ENCODE peak calls at places on chromosomes 16 and 17, in ten cellular contexts. One of them, this sample, is unnamed.

GRCh38 chr17:18966831-18967624 is 15.1 kb downstream of the SLC5A10 start:
- DNase-seq in RKO: no peak
- DNase-seq in HTR-8/SVneo: peak; percentile 49
- DNase-seq in lung: no peak
- DNase-seq in GM20000: no peak
- DNase-seq in activated naive CD4-positive, alpha-beta T cell treated with anti-CD3 and anti-CD28 coated beads for 36 hours: no peak
- DNase-seq in tibial nerve: no peak
- DNase-seq in NCI-H2081: peak; percentile 0
- DNase-seq in dorsolateral prefrontal cortex: no peak
- DNase-seq in H54: no peak
- DNase-seq in this sample: no peak

GRCh38 chr17:65169691-65170090 is 32.5 kb downstream of the RGS9 start:
- DNase-seq in RKO: no peak
- DNase-seq in HTR-8/SVneo: no peak
- DNase-seq in lung: no peak
- DNase-seq in GM20000: no peak
- DNase-seq in activated naive CD4-positive, alpha-beta T cell treated with anti-CD3 and anti-CD28 coated beads for 36 hours: no peak
- DNase-seq in tibial nerve: no peak
- DNase-seq in NCI-H2081: no peak
- DNase-seq in dorsolateral prefrontal cortex: no peak
- DNase-seq in H54: no peak
- DNase-seq in this sample: no peak

GRCh38 chr17:50575581-50576210 is 15.2 kb downstream of the CACNA1G start:
- DNase-seq in RKO: no peak
- DNase-seq in HTR-8/SVneo: no peak
- DNase-seq in lung: no peak
- DNase-seq in GM20000: no peak
- DNase-seq in activated naive CD4-positive, alpha-beta T cell treated with anti-CD3 and anti-CD28 coated beads for 36 hours: no peak
- DNase-seq in tibial nerve: no peak
- DNase-seq in NCI-H2081: no peak
- DNase-seq in dorsolateral prefrontal cortex: no peak
- DNase-seq in H54: no peak
- DNase-seq in this sample: no peak

GRCh38 chr17:71764507-71764906 is 356.3 kb upstream of the SOX9 start:
- DNase-seq in RKO: peak; percentile 8
- DNase-seq in HTR-8/SVneo: no peak
- DNase-seq in lung: no peak
- DNase-seq in GM20000: peak; percentile 2
- DNase-seq in activated naive CD4-positive, alpha-beta T cell treated with anti-CD3 and anti-CD28 coated beads for 36 hours: no peak
- DNase-seq in tibial nerve: no peak
- DNase-seq in NCI-H2081: peak; percentile 5
- DNase-seq in dorsolateral prefrontal cortex: no peak
- DNase-seq in H54: peak; percentile 15
- DNase-seq in this sample: no peak

GRCh38 chr16:49858200-49859129 is 2.6 kb upstream of the ZNF423 start:
- DNase-seq in RKO: no peak
- DNase-seq in HTR-8/SVneo: no peak
- DNase-seq in lung: peak; percentile 37
- DNase-seq in GM20000: peak; percentile 65
- DNase-seq in activated naive CD4-positive, alpha-beta T cell treated with anti-CD3 and anti-CD28 coated beads for 36 hours: peak; percentile 55
- DNase-seq in tibial nerve: peak; percentile 29
- DNase-seq in NCI-H2081: no peak
- DNase-seq in dorsolateral prefrontal cortex: no peak
- DNase-seq in H54: no peak
- DNase-seq in this sample: no peak

GRCh38 chr16:29761882-29762281 is 16.1 kb upstream of the C16orf54 start:
- DNase-seq in RKO: no peak
- DNase-seq in HTR-8/SVneo: no peak
- DNase-seq in lung: no peak
- DNase-seq in GM20000: no peak
- DNase-seq in activated naive CD4-positive, alpha-beta T cell treated with anti-CD3 and anti-CD28 coated beads for 36 hours: no peak
- DNase-seq in tibial nerve: no peak
- DNase-seq in NCI-H2081: no peak
- DNase-seq in dorsolateral prefrontal cortex: no peak
- DNase-seq in H54: no peak
- DNase-seq in this sample: no peak

GRCh38 chr17:8080208-8080798 is 7.2 kb downstream of the ALOX12B start:
- DNase-seq in RKO: peak; percentile 45
- DNase-seq in HTR-8/SVneo: no peak
- DNase-seq in lung: no peak
- DNase-seq in GM20000: no peak
- DNase-seq in activated naive CD4-positive, alpha-beta T cell treated with anti-CD3 and anti-CD28 coated beads for 36 hours: no peak
- DNase-seq in tibial nerve: no peak
- DNase-seq in NCI-H2081: no peak
- DNase-seq in dorsolateral prefrontal cortex: no peak
- DNase-seq in H54: no peak
- DNase-seq in this sample: no peak

GRCh38 chr16:8241408-8241807 is 348.9 kb downstream of the TMEM114 start:
- DNase-seq in RKO: no peak
- DNase-seq in HTR-8/SVneo: no peak
- DNase-seq in lung: no peak
- DNase-seq in GM20000: no peak
- DNase-seq in activated naive CD4-positive, alpha-beta T cell treated with anti-CD3 and anti-CD28 coated beads for 36 hours: no peak
- DNase-seq in tibial nerve: no peak
- DNase-seq in NCI-H2081: no peak
- DNase-seq in dorsolateral prefrontal cortex: no peak
- DNase-seq in H54: no peak
- DNase-seq in this sample: no peak

GRCh38 chr16:27332105-27332504 is 18.3 kb downstream of the IL4R start:
- DNase-seq in RKO: no peak
- DNase-seq in HTR-8/SVneo: no peak
- DNase-seq in lung: no peak
- DNase-seq in GM20000: no peak
- DNase-seq in activated naive CD4-positive, alpha-beta T cell treated with anti-CD3 and anti-CD28 coated beads for 36 hours: peak; percentile 32
- DNase-seq in tibial nerve: no peak
- DNase-seq in NCI-H2081: no peak
- DNase-seq in dorsolateral prefrontal cortex: no peak
- DNase-seq in H54: no peak
- DNase-seq in this sample: no peak

GRCh38 chr17:3960764-3961163 is 3.5 kb downstream of the ATP2A3 start:
- DNase-seq in RKO: no peak
- DNase-seq in HTR-8/SVneo: no peak
- DNase-seq in lung: no peak
- DNase-seq in GM20000: no peak
- DNase-seq in activated naive CD4-positive, alpha-beta T cell treated with anti-CD3 and anti-CD28 coated beads for 36 hours: no peak
- DNase-seq in tibial nerve: no peak
- DNase-seq in NCI-H2081: peak; percentile 19
- DNase-seq in dorsolateral prefrontal cortex: no peak
- DNase-seq in H54: no peak
- DNase-seq in this sample: no peak

GRCh38 chr16:80606221-80606766 is 65.5 kb downstream of the DYNLRB2 start:
- DNase-seq in RKO: no peak
- DNase-seq in HTR-8/SVneo: no peak
- DNase-seq in lung: no peak
- DNase-seq in GM20000: no peak
- DNase-seq in activated naive CD4-positive, alpha-beta T cell treated with anti-CD3 and anti-CD28 coated beads for 36 hours: no peak
- DNase-seq in tibial nerve: no peak
- DNase-seq in NCI-H2081: no peak
- DNase-seq in dorsolateral prefrontal cortex: no peak
- DNase-seq in H54: no peak
- DNase-seq in this sample: no peak

GRCh38 chr16:79318137-79318899 is 282.2 kb downstream of the MAF start:
- DNase-seq in RKO: no peak
- DNase-seq in HTR-8/SVneo: no peak
- DNase-seq in lung: no peak
- DNase-seq in GM20000: no peak
- DNase-seq in activated naive CD4-positive, alpha-beta T cell treated with anti-CD3 and anti-CD28 coated beads for 36 hours: no peak
- DNase-seq in tibial nerve: no peak
- DNase-seq in NCI-H2081: no peak
- DNase-seq in dorsolateral prefrontal cortex: no peak
- DNase-seq in H54: no peak
- DNase-seq in this sample: no peak

GRCh38 chr16:23704772-23705516 is 8.1 kb downstream of the ERN2 start:
- DNase-seq in RKO: no peak
- DNase-seq in HTR-8/SVneo: no peak
- DNase-seq in lung: no peak
- DNase-seq in GM20000: no peak
- DNase-seq in activated naive CD4-positive, alpha-beta T cell treated with anti-CD3 and anti-CD28 coated beads for 36 hours: no peak
- DNase-seq in tibial nerve: no peak
- DNase-seq in NCI-H2081: no peak
- DNase-seq in dorsolateral prefrontal cortex: no peak
- DNase-seq in H54: no peak
- DNase-seq in this sample: no peak

GRCh38 chr16:47712276-47713224 is 251.4 kb downstream of the PHKB start:
- DNase-seq in RKO: no peak
- DNase-seq in HTR-8/SVneo: no peak
- DNase-seq in lung: no peak
- DNase-seq in GM20000: no peak
- DNase-seq in activated naive CD4-positive, alpha-beta T cell treated with anti-CD3 and anti-CD28 coated beads for 36 hours: no peak
- DNase-seq in tibial nerve: no peak
- DNase-seq in NCI-H2081: no peak
- DNase-seq in dorsolateral prefrontal cortex: no peak
- DNase-seq in H54: no peak
- DNase-seq in this sample: no peak

GRCh38 chr17:63189082-63189481 is 223.0 kb downstream of the TANC2 start:
- DNase-seq in RKO: peak; percentile 66
- DNase-seq in HTR-8/SVneo: no peak
- DNase-seq in lung: no peak
- DNase-seq in GM20000: no peak
- DNase-seq in activated naive CD4-positive, alpha-beta T cell treated with anti-CD3 and anti-CD28 coated beads for 36 hours: no peak
- DNase-seq in tibial nerve: no peak
- DNase-seq in NCI-H2081: no peak
- DNase-seq in dorsolateral prefrontal cortex: no peak
- DNase-seq in H54: no peak
- DNase-seq in this sample: no peak

GRCh38 chr17:8659758-8660410 is 29.4 kb upstream of the MYH10 start:
- DNase-seq in RKO: no peak
- DNase-seq in HTR-8/SVneo: no peak
- DNase-seq in lung: no peak
- DNase-seq in GM20000: no peak
- DNase-seq in activated naive CD4-positive, alpha-beta T cell treated with anti-CD3 and anti-CD28 coated beads for 36 hours: no peak
- DNase-seq in tibial nerve: no peak
- DNase-seq in NCI-H2081: no peak
- DNase-seq in dorsolateral prefrontal cortex: no peak
- DNase-seq in H54: no peak
- DNase-seq in this sample: no peak